ENCODE peak calls at places on chromosomes 3 and 15, in six cellular contexts. A is BE2C, Q is neural progenitor cell, F is adrenal gland, L is SK-N-SH, I is thoracic aorta. W is an unnamed sample.

GRCh38 chr3:115470254-115470653 is 153.1 kb upstream of the GAP43 start:
- DNase-seq in A (peak; percentile 8), Q (no peak), F (no peak), L (no peak), I (no peak), W (no peak)

GRCh38 chr15:22227411-22227810 is 147.1 kb downstream of the OR4M2 start:
- DNase-seq in A (no peak), Q (no peak), F (no peak), L (no peak), I (no peak), W (no peak)

GRCh38 chr15:74821091-74821789 is 5.2 kb upstream of the CPLX3 start:
- DNase-seq in A (peak; percentile 55), Q (peak; percentile 76), F (no peak), L (peak; percentile 56), I (no peak), W (no peak)

GRCh38 chr15:52255008-52255407 is 40.6 kb downstream of the MYO5C start:
- DNase-seq in A (no peak), Q (no peak), F (no peak), L (no peak), I (no peak), W (no peak)

GRCh38 chr15:88036154-88036839 is 220.2 kb downstream of the NTRK3 start:
- DNase-seq in A (no peak), Q (peak; percentile 30), F (no peak), L (no peak), I (no peak), W (no peak)

GRCh38 chr15:44243146-44243545 is 45.4 kb upstream of the GOLM2 start:
- DNase-seq in A (peak; percentile 13), Q (no peak), F (no peak), L (peak; percentile 48), I (no peak), W (no peak)

GRCh38 chr3:43285644-43286043 is 696 bp upstream of the SNRK start:
- DNase-seq in A (no peak), Q (peak; percentile 31), F (peak; percentile 57), L (peak; percentile 23), I (no peak), W (no peak)

GRCh38 chr3:66186545-66186944 is 34.3 kb upstream of the SLC25A26 start:
- DNase-seq in A (no peak), Q (peak; percentile 9), F (no peak), L (no peak), I (no peak), W (no peak)

GRCh38 chr15:70400766-70401541 is 303.2 kb upstream of the TLE3 start:
- DNase-seq in A (no peak), Q (no peak), F (no peak), L (no peak), I (no peak), W (no peak)

GRCh38 chr15:90873998-90874605 is 5.7 kb downstream of the FURIN start:
- DNase-seq in A (no peak), Q (peak; percentile 61), F (no peak), L (no peak), I (no peak), W (no peak)

GRCh38 chr15:38528279-38528678 is 36.3 kb downstream of the RASGRP1 start:
- DNase-seq in A (no peak), Q (no peak), F (no peak), L (no peak), I (no peak), W (no peak)

GRCh38 chr3:104273046-104273649 is 1093.6 kb upstream of the ALCAM start:
- DNase-seq in A (peak; percentile 23), Q (peak; percentile 24), F (no peak), L (no peak), I (no peak), W (no peak)

GRCh38 chr3:105752791-105753415 is 115.9 kb downstream of the CBLB start:
- DNase-seq in A (peak; percentile 53), Q (no peak), F (no peak), L (peak; percentile 52), I (no peak), W (no peak)

GRCh38 chr3:135966349-135966695 is 794 bp downstream of the PPP2R3A start:
- DNase-seq in A (peak; percentile 39), Q (peak; percentile 73), F (no peak), L (no peak), I (no peak), W (no peak)

GRCh38 chr3:31392568-31392967 is 140.2 kb upstream of the STT3B start:
- DNase-seq in A (no peak), Q (no peak), F (no peak), L (no peak), I (no peak), W (no peak)

GRCh38 chr3:149432149-149432548 is 42.3 kb upstream of the TM4SF4 start:
- DNase-seq in A (no peak), Q (no peak), F (no peak), L (no peak), I (no peak), W (no peak)

GRCh38 chr3:38647217-38647970 is 2.1 kb downstream of the SCN5A start:
- DNase-seq in A (no peak), Q (no peak), F (peak; percentile 17), L (peak; percentile 4), I (no peak), W (no peak)

GRCh38 chr3:124759666-124760401 is 29.6 kb downstream of the UMPS start:
- DNase-seq in A (no peak), Q (no peak), F (no peak), L (no peak), I (no peak), W (no peak)

GRCh38 chr3:102441832-102442231 is 7.0 kb downstream of the ZPLD1 start:
- DNase-seq in A (no peak), Q (peak; percentile 16), F (no peak), L (no peak), I (no peak), W (no peak)

GRCh38 chr15:91508633-91509032 is 344.9 kb upstream of the SLCO3A1 start:
- DNase-seq in A (no peak), Q (no peak), F (no peak), L (no peak), I (no peak), W (no peak)

GRCh38 chr3:32406481-32407408 is 15.1 kb downstream of the CMTM7 start:
- DNase-seq in A (no peak), Q (no peak), F (peak; percentile 39), L (no peak), I (no peak), W (no peak)

GRCh38 chr15:51181905-51182304 is 87.2 kb upstream of the TNFAIP8L3 start:
- DNase-seq in A (no peak), Q (no peak), F (no peak), L (no peak), I (no peak), W (no peak)

GRCh38 chr3:127457094-127457475 is 133.4 kb downstream of the TPRA1 start:
- DNase-seq in A (no peak), Q (peak; percentile 73), F (peak; percentile 64), L (no peak), I (no peak), W (no peak)

GRCh38 chr3:108976058-108976457 is 22.4 kb upstream of the GUCA1C start:
- DNase-seq in A (no peak), Q (no peak), F (no peak), L (no peak), I (no peak), W (no peak)

GRCh38 chr3:89179355-89179997 is 72.1 kb downstream of the EPHA3 start:
- DNase-seq in A (no peak), Q (peak; percentile 6), F (no peak), L (no peak), I (no peak), W (no peak)

GRCh38 chr3:58495101-58495500 is 3.2 kb downstream of the KCTD6 start:
- DNase-seq in A (no peak), Q (no peak), F (no peak), L (no peak), I (no peak), W (no peak)

GRCh38 chr15:72970965-72971746 is 81.1 kb upstream of the NEO1 start:
- DNase-seq in A (no peak), Q (no peak), F (no peak), L (no peak), I (no peak), W (no peak)

GRCh38 chr3:177262396-177262795 is 65.1 kb upstream of the TBL1XR1 start:
- DNase-seq in A (no peak), Q (no peak), F (no peak), L (no peak), I (no peak), W (no peak)

GRCh38 chr15:46413799-46414198 is 779.0 kb downstream of the SQOR start:
- DNase-seq in A (no peak), Q (no peak), F (no peak), L (no peak), I (no peak), W (no peak)

GRCh38 chr15:93086791-93087190 is 2.2 kb downstream of the RGMA start:
- DNase-seq in A (no peak), Q (no peak), F (no peak), L (no peak), I (no peak), W (no peak)
- H3K4me3 ChIP-seq in A (no peak overlapping the region), Q (peak overlapping the region; percentile 99), F (no peak overlapping the region), L (no peak overlapping the region), I (no peak overlapping the region), W (no peak overlapping the region)

DNA sequence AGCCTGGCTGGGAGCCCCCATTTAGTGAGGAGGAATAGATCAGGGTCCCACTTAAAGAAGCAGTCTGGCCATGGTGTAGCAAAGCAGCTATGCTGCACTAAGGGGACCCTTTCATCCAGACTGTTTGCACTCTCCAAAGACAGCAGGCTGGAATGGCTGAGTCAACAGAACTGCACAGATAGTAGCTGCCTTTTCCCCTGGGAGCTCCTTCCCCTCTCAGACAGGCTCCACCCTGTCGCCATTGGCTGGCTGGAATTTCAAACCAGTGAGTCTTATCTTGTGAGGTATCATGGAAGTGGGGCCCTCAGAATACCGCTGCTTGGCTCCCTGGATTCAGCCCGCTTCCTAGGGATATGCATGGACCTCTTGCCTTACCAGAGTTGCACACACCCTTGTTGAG is 117.1 kb downstream of the EPHA6 start:
- DNase-seq in A (peak; percentile 51), Q (no peak), F (no peak), L (no peak), I (no peak), W (no peak)
- H3K9me3 ChIP-seq in A (no peaks in the 10 kb centered on the region), Q (peaks cover 7% of the 10 kb centered on the region), F (no peaks in the 10 kb centered on the region), L (peaks cover 2% of the 10 kb centered on the region), I (peaks cover 28% of the 10 kb centered on the region), W (peaks cover 23% of the 10 kb centered on the region)

GRCh38 chr15:65927545-65927944 is 58.3 kb downstream of the RAB11A start:
- DNase-seq in A (no peak), Q (no peak), F (no peak), L (no peak), I (no peak), W (no peak)
- TF ChIP-seq CTCF in A (peak; percentile 18), Q (peak; percentile 20), F (peak; percentile 2), L (peak; percentile 27), I (no peak), W (peak; percentile 32)

DNA sequence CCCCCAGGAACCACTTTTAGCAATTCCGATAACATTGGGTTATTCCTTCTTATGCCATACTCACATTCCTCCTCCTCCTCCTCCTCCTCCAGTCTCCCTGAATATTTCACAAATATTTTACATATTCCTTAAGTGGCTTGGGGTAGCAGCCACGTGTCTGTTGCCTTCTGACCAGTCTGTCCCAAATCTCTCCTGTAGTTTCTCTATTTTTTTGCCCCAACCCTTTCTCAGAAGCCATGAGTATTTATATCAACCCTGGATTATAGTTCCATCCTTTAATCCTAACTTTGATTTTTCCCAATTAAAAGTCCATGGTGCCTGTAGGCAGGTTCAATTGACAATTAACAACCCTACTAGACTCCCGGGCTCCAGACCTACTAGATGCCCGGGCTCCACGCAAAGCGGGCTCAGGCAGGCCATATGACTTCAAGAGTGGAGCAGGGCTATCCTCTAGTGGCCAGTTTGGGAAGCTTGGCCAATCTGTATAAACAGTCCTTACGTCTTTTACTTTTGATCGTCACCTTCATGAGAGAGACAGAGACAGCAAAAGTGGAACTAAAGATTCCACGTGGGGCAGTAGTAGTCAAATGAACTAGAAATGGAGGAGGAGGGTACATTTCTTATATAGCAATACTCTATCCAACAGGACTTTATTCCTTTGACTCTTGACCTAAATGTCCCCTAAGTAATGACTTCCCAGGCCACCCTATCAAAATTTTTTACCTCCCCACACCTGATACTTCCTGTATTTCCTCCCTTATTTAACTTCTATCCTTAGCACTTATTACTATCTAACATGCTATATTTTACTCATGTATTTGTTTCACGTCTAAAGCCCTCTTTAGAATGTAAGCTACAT is 69.7 kb downstream of the USF3 start:
- DNase-seq in A (peak; percentile 47), Q (peak; percentile 86), F (peak; percentile 81), L (peak; percentile 73), I (no peak), W (peak; percentile 7)
- H3K4me3 ChIP-seq in A (no peak overlapping the region), Q (no peak overlapping the region), F (peak overlapping the region; percentile 23), L (no peak overlapping the region), I (peak overlapping the region; percentile 40), W (peak overlapping the region; percentile 17)